ENCODE peak calls at places on chromosomes 11 and 22, in four cellular contexts. F, J, S and X are unnamed samples.
A peak's percentile ranks its signal among the peaks of the same experiment; 100 is the strongest.

GRCh38 chr11:28347351-28347750 is 239.2 kb downstream of the METTL15 start:
- DNase-seq in F (no peak), J (no peak), S (no peak), X (no peak)

GRCh38 chr11:87265132-87265531 is 227.4 kb downstream of the TMEM135 start:
- DNase-seq in F (no peak), J (no peak), S (no peak), X (peak; percentile 52)

GRCh38 chr11:45331839-45332485 is 45.8 kb upstream of the SYT13 start:
- DNase-seq in F (no peak), J (no peak), S (no peak), X (peak; percentile 51)

GRCh38 chr11:79296113-79296512 is 144.7 kb downstream of the TENM4 start:
- DNase-seq in F (no peak), J (no peak), S (no peak), X (no peak)

GRCh38 chr22:46626911-46627805 is 7.0 kb downstream of the GRAMD4 start:
- DNase-seq in F (no peak), J (no peak), S (peak; percentile 51), X (no peak)

GRCh38 chr11:22430286-22430685 is 92.1 kb downstream of the SLC17A6 start:
- DNase-seq in F (no peak), J (no peak), S (no peak), X (no peak)

GRCh38 chr11:15107730-15108515 is 6.8 kb upstream of the INSC start:
- DNase-seq in F (no peak), J (no peak), S (no peak), X (no peak)

GRCh38 chr11:133526790-133527189 is 5.5 kb downstream of the OPCML start:
- DNase-seq in F (no peak), J (no peak), S (no peak), X (no peak)

GRCh38 chr22:46119093-46119728 is 31.1 kb upstream of the PPARA start:
- DNase-seq in F (no peak), J (no peak), S (no peak), X (no peak)

GRCh38 chr11:47669856-47670255 is 27.5 kb upstream of the MTCH2 start:
- DNase-seq in F (no peak), J (no peak), S (no peak), X (no peak)

GRCh38 chr11:63769719-63770443 is 1.3 kb upstream of the ZFTA start:
- DNase-seq in F (no peak), J (no peak), S (no peak), X (peak; percentile 21)

GRCh38 chr11:113447621-113448310 is 27.4 kb downstream of the DRD2 start:
- DNase-seq in F (no peak), J (no peak), S (peak; percentile 49), X (no peak)

DNA sequence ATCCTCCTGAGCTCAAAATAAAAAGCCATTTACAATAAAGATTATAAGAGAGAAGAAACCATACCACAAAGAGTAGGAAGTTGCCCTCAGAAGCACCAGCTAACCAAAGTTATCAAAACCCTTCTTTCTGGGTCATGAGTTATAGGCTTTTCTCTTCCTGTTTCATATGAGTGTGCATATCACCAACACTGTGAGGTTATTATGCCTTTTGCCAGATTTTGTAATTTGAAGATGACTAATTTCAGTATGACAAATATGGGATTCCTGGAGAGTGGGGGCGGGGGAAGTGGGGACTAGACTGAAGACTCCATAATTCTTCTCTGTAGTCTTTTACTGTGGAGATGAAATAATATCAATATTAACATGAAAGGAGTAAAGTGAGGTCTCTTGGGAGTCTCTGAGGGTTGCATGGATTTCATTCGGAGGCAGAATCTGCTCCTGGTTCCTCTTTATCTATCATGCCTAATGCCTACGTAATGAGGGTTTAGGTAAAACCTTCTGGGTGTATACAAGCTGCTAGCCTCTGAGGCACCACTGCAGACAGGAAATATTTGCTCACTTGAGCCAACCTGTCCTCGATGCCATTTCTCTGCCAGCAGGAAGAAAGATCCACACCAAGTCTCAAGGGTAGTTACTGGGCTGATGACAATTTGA is 2.1 kb downstream of the LPXN start:
- DNase-seq in F (no peak), J (no peak), S (no peak), X (peak; percentile 74)
- H3K36me3 ChIP-seq in F (peaks cover 1% of the 10 kb centered on the region), J (no peaks in the 10 kb centered on the region), S (no peaks in the 10 kb centered on the region), X (no peaks in the 10 kb centered on the region)

GRCh38 chr11:118530180-118530682 is 761 bp upstream of the TMEM25 start:
- DNase-seq in F (no peak), J (no peak), S (peak; percentile 70), X (peak; percentile 53)
- TF ChIP-seq MYC in F (no peak), J (no peak), S (no peak), X (no peak)

GRCh38 chr22:33576205-33576604 is 344.1 kb downstream of the LARGE1 start:
- DNase-seq in F (no peak), J (no peak), S (no peak), X (no peak)
- H3K4me2 ChIP-seq in F (no peak overlapping the region), J (peak overlapping the region; percentile 74), S (no peak overlapping the region), X (no peak overlapping the region)

GRCh38 chr22:17807086-17807485 is 32.8 kb upstream of the BID start:
- DNase-seq in F (no peak), J (no peak), S (no peak), X (no peak)

GRCh38 chr22:17810570-17811116 is 36.4 kb upstream of the BID start:
- DNase-seq in F (no peak), J (no peak), S (no peak), X (no peak)

GRCh38 chr22:17808688-17809403 is 34.6 kb upstream of the BID start:
- DNase-seq in F (no peak), J (no peak), S (no peak), X (no peak)

GRCh38 chr22:17806437-17806836 is 32.2 kb upstream of the BID start:
- DNase-seq in F (no peak), J (no peak), S (no peak), X (no peak)

DNA sequence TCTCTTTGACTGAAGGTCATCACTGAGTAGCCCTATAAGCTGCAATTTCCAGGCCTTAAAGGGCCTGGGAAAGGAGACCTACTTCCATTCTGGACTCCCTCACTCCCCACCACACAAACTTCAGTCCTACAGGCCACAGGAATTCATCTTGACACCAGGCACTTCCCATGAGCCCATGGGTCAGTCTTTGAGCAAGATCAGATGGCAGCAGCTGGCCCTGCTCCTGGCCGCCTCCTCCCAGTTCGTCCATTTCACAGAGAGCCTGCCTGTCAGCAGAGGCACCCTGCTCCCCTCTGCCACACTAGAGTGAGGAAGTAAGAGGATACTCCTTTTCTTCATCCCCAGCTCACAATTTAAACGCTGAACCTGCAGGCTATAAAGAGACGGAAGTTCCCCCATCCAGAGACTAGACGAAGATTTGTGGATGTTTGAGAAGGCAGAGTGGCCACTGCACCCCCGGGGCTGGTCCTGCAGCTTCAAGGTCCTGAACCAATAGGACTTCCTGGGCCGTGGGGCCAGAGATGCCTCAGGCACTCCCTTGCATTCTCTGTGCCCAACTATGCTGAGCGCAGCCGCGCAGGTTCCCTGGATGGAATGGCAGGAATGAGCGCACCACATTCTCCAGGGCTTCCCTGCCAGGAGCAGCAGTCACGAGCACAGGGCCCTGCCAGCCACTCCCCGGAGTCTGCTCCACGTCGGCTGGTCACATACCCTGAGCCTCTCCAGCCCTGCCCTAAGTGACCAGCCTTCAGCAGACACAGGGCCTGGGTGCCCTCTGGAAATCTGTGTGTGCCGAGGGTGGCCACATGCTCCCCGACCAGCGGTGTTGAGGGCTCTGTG is 33.5 kb upstream of the BID start:
- DNase-seq in F (no peak), J (no peak), S (no peak), X (no peak)
- H3K36me3 ChIP-seq in F (peaks cover 23% of the 10 kb centered on the region), J (peaks cover 31% of the 10 kb centered on the region), S (peaks cover 29% of the 10 kb centered on the region), X (peaks cover 7% of the 10 kb centered on the region)

GRCh38 chr11:73961321-73961720 is 10.5 kb downstream of the DNAJB13 start:
- DNase-seq in F (no peak), J (no peak), S (no peak), X (no peak)
- TF ChIP-seq MYC in F (no peak), J (no peak), S (no peak), X (no peak)